ENCODE peak calls at places on chromosome 22, in eight cellular contexts. J is body of pancreas, L is HCT116, T is gastrocnemius medialis, Y is HepG2, M is IMR-90, X is uterus, Q is endothelial cell of umbilical vein. S is an unnamed sample.

GRCh38 chr22:33737662-33738061 is 182.6 kb downstream of the LARGE1 start:
- DNase-seq in J (no peak), L (no peak), T (no peak), Y (no peak), M (no peak), X (no peak), Q (no peak), S (no peak)

GRCh38 chr22:40898850-40899357 is 37.0 kb upstream of the DNAJB7 start:
- DNase-seq in J (peak), L (peak), T (no peak), Y (peak), M (peak), X (no peak), Q (peak), S (peak)

GRCh38 chr22:38300197-38300945 is 16.9 kb downstream of the CSNK1E start:
- DNase-seq in J (no peak), L (no peak), T (no peak), Y (no peak), M (no peak), X (no peak), Q (no peak), S (no peak)

GRCh38 chr22:42179616-42180015 is 49.0 kb upstream of the CYP2D6 start:
- DNase-seq in J (no peak), L (no peak), T (no peak), Y (no peak), M (peak), X (no peak), Q (no peak), S (no peak)

GRCh38 chr22:38799265-38800002 is 5.5 kb upstream of the DNAL4 start:
- DNase-seq in J (no peak), L (no peak), T (no peak), Y (no peak), M (peak), X (no peak), Q (no peak), S (no peak)

GRCh38 chr22:29693671-29694070 is 26.1 kb upstream of the CABP7 start:
- DNase-seq in J (no peak), L (no peak), T (no peak), Y (no peak), M (no peak), X (no peak), Q (no peak), S (no peak)

GRCh38 chr22:18088825-18089568 is 11.2 kb downstream of the PEX26 start:
- DNase-seq in J (peak), L (no peak), T (peak), Y (peak), M (no peak), X (no peak), Q (no peak), S (no peak)

GRCh38 chr22:37431811-37432707 is 4.8 kb upstream of the ELFN2 start:
- DNase-seq in J (no peak), L (peak), T (no peak), Y (peak), M (peak), X (no peak), Q (peak), S (peak)

GRCh38 chr22:30079952-30080533 is at the start of gene HORMAD2:
- DNase-seq in J (no peak), L (no peak), T (no peak), Y (no peak), M (no peak), X (no peak), Q (peak), S (no peak)

GRCh38 chr22:47333625-47334024 is 571.2 kb downstream of the TBC1D22A start:
- DNase-seq in J (peak), L (peak), T (no peak), Y (peak), M (peak), X (no peak), Q (peak), S (peak)

GRCh38 chr22:43142881-43143562 is at the start of gene MCAT:
- DNase-seq in J (peak), L (no peak), T (peak), Y (peak), M (peak), X (peak), Q (peak), S (peak)

GRCh38 chr22:17824452-17824851 is 50.2 kb upstream of the BID start:
- DNase-seq in J (no peak), L (no peak), T (no peak), Y (no peak), M (no peak), X (no peak), Q (no peak), S (no peak)

GRCh38 chr22:40153186-40153585 is 24.5 kb upstream of the TNRC6B start:
- DNase-seq in J (no peak), L (no peak), T (no peak), Y (no peak), M (no peak), X (no peak), Q (no peak), S (no peak)

GRCh38 chr22:37803636-37804371 is 3.9 kb upstream of the GCAT start:
- DNase-seq in J (no peak), L (no peak), T (no peak), Y (no peak), M (no peak), X (no peak), Q (no peak), S (no peak)

GRCh38 chr22:37329239-37330140 is 47.2 kb downstream of the CYTH4 start:
- DNase-seq in J (no peak), L (no peak), T (no peak), Y (no peak), M (peak), X (no peak), Q (no peak), S (no peak)

GRCh38 chr22:39526736-39527171 is 5.8 kb downstream of the RPS19BP1 start:
- DNase-seq in J (no peak), L (no peak), T (no peak), Y (no peak), M (no peak), X (no peak), Q (no peak), S (peak)

GRCh38 chr22:28570697-28571373 is 108.8 kb downstream of the TTC28 start:
- DNase-seq in J (no peak), L (no peak), T (no peak), Y (no peak), M (no peak), X (no peak), Q (peak), S (no peak)

GRCh38 chr22:17890892-17891291 is 116.6 kb upstream of the BID start:
- DNase-seq in J (no peak), L (no peak), T (peak), Y (no peak), M (no peak), X (no peak), Q (no peak), S (no peak)

GRCh38 chr22:39962071-39962470 is 1.9 kb downstream of the TMA7B start:
- DNase-seq in J (no peak), L (no peak), T (no peak), Y (no peak), M (no peak), X (no peak), Q (no peak), S (peak)

GRCh38 chr22:47207387-47207786 is 444.9 kb downstream of the TBC1D22A start:
- DNase-seq in J (no peak), L (no peak), T (no peak), Y (no peak), M (no peak), X (no peak), Q (no peak), S (no peak)

GRCh38 chr22:47797546-47797945 is 1035.1 kb downstream of the TBC1D22A start:
- DNase-seq in J (no peak), L (no peak), T (no peak), Y (no peak), M (no peak), X (no peak), Q (no peak), S (no peak)

GRCh38 chr22:21590809-21591641 is 23.5 kb downstream of the UBE2L3 start:
- DNase-seq in J (no peak), L (no peak), T (no peak), Y (no peak), M (no peak), X (no peak), Q (no peak), S (peak)

GRCh38 chr22:37476389-37477329 is 9.5 kb downstream of the MFNG start:
- DNase-seq in J (no peak), L (no peak), T (no peak), Y (no peak), M (no peak), X (no peak), Q (no peak), S (no peak)

GRCh38 chr22:30423959-30424380 is 1.6 kb upstream of the MTFP1 start:
- DNase-seq in J (peak), L (peak), T (peak), Y (peak), M (peak), X (peak), Q (peak), S (peak)

GRCh38 chr22:27489265-27489675 is 312.3 kb downstream of the MN1 start:
- DNase-seq in J (peak), L (no peak), T (no peak), Y (peak), M (peak), X (no peak), Q (no peak), S (no peak)

GRCh38 chr22:37471721-37472417 is 14.3 kb downstream of the MFNG start:
- DNase-seq in J (no peak), L (no peak), T (no peak), Y (no peak), M (no peak), X (no peak), Q (no peak), S (no peak)

GRCh38 chr22:29727248-29727551 is 7.4 kb downstream of the CABP7 start:
- DNase-seq in J (peak), L (no peak), T (peak), Y (peak), M (peak), X (peak), Q (peak), S (peak)

GRCh38 chr22:35023692-35024363 is 42.1 kb upstream of the ISX start:
- DNase-seq in J (peak), L (peak), T (no peak), Y (no peak), M (no peak), X (peak), Q (no peak), S (peak)

GRCh38 chr22:20052309-20053250 is 27.5 kb upstream of the DGCR8 start:
- DNase-seq in J (no peak), L (no peak), T (no peak), Y (no peak), M (no peak), X (no peak), Q (no peak), S (no peak)
- TF ChIP-seq POLR2A in J (no peak), L (no peak), T (no peak), Y (no peak), M (no peak), X (no peak), Q (no peak), S (no peak)

GRCh38 chr22:50199251-50199721 is 1.5 kb upstream of the SELENOO start:
- DNase-seq in J (no peak), L (no peak), T (no peak), Y (no peak), M (no peak), X (no peak), Q (no peak), S (no peak)

GRCh38 chr22:50198624-50199017 is 2.2 kb upstream of the SELENOO start:
- DNase-seq in J (no peak), L (no peak), T (no peak), Y (no peak), M (no peak), X (no peak), Q (no peak), S (no peak)

GRCh38 chr22:50197000-50197800 is 3.6 kb upstream of the SELENOO start:
- DNase-seq in J (no peak), L (no peak), T (no peak), Y (no peak), M (no peak), X (no peak), Q (no peak), S (no peak)

GRCh38 chr22:50196256-50196655 is 4.6 kb upstream of the SELENOO start:
- DNase-seq in J (no peak), L (no peak), T (no peak), Y (no peak), M (no peak), X (no peak), Q (no peak), S (no peak)

GRCh38 chr22:50197856-50198623 is 2.8 kb upstream of the SELENOO start:
- DNase-seq in J (no peak), L (no peak), T (no peak), Y (no peak), M (no peak), X (no peak), Q (no peak), S (no peak)
- TF ChIP-seq POLR2A in J (no peak), L (no peak), T (no peak), Y (no peak), M (no peak), X (no peak), Q (no peak), S (no peak)

GRCh38 chr22:24142831-24143230 is 38.5 kb upstream of the SUSD2 start:
- DNase-seq in J (no peak), L (no peak), T (no peak), Y (no peak), M (no peak), X (no peak), Q (no peak), S (no peak)
- TF ChIP-seq POLR2A in J (no peak), L (no peak), T (no peak), Y (no peak), M (no peak), X (no peak), Q (no peak), S (no peak)

DNA sequence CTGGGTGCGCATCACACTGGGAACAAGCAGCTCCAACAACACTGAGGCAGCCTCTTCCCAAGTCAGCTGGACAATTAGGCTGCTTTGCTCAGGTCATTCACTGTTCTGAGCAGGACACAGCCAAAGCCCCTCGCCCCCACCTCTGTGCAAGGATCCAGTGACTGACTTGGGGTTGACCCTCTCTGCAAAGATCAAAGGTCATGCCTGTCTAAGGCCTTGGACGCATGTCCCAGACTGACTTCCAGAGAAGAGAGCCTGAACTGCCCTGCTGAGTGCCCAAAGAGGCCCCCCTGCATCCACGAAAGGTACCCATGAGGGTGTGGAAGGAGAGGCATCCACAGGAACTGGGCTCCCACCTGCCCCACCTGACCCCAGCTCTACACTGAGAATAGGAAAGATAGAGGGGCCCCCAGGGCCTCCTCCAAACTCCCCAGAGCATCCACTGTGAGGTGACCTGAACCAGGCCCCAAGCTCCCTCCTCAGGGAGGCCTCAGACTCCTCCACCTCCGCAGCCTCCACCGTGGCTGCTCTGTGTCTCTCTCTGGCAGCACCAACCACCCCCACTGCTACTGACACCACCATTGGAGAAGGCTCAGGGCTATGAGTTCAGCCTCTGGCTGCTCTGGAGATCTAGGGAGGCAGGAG is 53.5 kb downstream of the IGLL5 start:
- DNase-seq in J (no peak), L (no peak), T (no peak), Y (no peak), M (no peak), X (peak), Q (no peak), S (no peak)
- TF ChIP-seq POLR2A in J (no peak), L (no peak), T (no peak), Y (no peak), M (no peak), X (no peak), Q (no peak), S (no peak)

GRCh38 chr22:25448435-25449051 is 115.9 kb upstream of the GRK3 start:
- DNase-seq in J (no peak), L (no peak), T (no peak), Y (no peak), M (peak), X (no peak), Q (peak), S (peak)

GRCh38 chr22:25451480-25452114 is 112.9 kb upstream of the GRK3 start:
- DNase-seq in J (no peak), L (no peak), T (no peak), Y (no peak), M (peak), X (no peak), Q (no peak), S (no peak)

GRCh38 chr22:25447067-25447688 is 117.3 kb upstream of the GRK3 start:
- DNase-seq in J (no peak), L (no peak), T (no peak), Y (peak), M (no peak), X (no peak), Q (no peak), S (peak)

GRCh38 chr22:25449781-25450317 is 114.6 kb upstream of the GRK3 start:
- DNase-seq in J (no peak), L (no peak), T (no peak), Y (no peak), M (no peak), X (no peak), Q (no peak), S (no peak)

DNA sequence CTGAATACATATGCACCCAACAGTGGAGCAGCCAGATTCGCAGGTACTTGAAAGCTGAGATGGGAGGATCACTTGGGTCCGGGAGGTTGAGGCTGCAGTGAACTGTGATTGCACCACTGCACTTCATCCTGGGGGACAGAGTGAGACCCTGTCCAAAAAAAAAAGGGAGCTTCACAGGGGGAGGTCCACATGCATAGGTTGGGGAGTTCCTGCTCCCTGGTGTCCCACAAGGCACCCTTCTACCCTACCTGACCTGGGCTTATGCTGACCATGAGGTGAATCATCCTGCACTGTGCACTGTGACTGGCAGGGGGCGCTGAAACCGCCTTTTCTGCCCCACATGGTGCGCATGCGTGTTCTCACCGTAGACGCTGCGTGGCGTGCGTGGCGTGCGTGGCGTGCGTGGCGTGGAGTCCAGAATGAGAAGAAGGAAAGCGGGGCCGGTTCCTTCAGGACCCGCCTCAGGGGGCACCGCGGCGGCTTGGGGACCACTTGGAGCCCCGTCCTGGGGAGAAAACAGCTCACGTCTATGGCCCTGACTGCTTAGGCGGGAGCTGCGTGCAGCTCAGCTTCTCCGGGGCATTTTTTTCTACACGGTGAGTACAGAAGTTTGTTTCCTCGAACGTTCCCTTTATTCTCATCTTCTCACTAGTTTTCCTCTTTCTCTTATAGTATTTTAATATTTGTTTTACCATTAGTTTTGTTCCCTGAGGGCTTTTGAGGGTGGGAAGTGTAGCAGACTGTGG is 116.6 kb upstream of the GRK3 start:
- DNase-seq in J (peak), L (peak), T (peak), Y (peak), M (peak), X (peak), Q (peak), S (peak)
- TF ChIP-seq POLR2A in J (no peak), L (peak), T (peak), Y (peak), M (peak), X (no peak), Q (peak), S (peak)

GRCh38 chr22:45233386-45233785 is 7.3 kb downstream of the KIAA0930 start:
- DNase-seq in J (no peak), L (no peak), T (no peak), Y (no peak), M (no peak), X (no peak), Q (no peak), S (no peak)
- TF ChIP-seq POLR2A in J (no peak), L (no peak), T (no peak), Y (no peak), M (peak), X (no peak), Q (no peak), S (no peak)

GRCh38 chr22:36305813-36306212 is 52.9 kb downstream of the APOL1 start:
- DNase-seq in J (no peak), L (no peak), T (no peak), Y (no peak), M (no peak), X (no peak), Q (no peak), S (no peak)
- TF ChIP-seq POLR2A in J (no peak), L (no peak), T (no peak), Y (no peak), M (no peak), X (no peak), Q (no peak), S (no peak)